ENCODE peak calls at places on chromosomes 4 and X, in six cellular contexts. P is HL-60; X is activated CD4-positive, alpha-beta T cell treated with anti-CD3 and anti-CD28 coated beads, Interleukin-2, amount 10 ng/mL, durations not matched to agents 7 days and 5 days; D is lower leg skin; O is cardiac fibroblast; I is epithelial cell of prostate. W is an unnamed sample.
A peak's percentile ranks its signal among the peaks of the same experiment; 100 is the strongest.

GRCh38 chr4:56976878-56977320 is 507 bp downstream of the NOA1 start:
- DNase-seq in P (no peak), X (peak; percentile 49), D (no peak), O (no peak), I (peak; percentile 31), W (no peak)

GRCh38 chr4:184453402-184454160 is 20.8 kb downstream of the IRF2 start:
- DNase-seq in P (no peak), X (peak; percentile 57), D (no peak), O (peak; percentile 88), I (peak; percentile 44), W (peak; percentile 85)

GRCh38 chr4:155705664-155706063 is 39.0 kb downstream of the GUCY1A1 start:
- DNase-seq in P (no peak), X (no peak), D (no peak), O (peak; percentile 60), I (no peak), W (peak; percentile 51)

GRCh38 chrX:21590012-21590776 is 67.9 kb downstream of the KLHL34 start:
- DNase-seq in P (no peak), X (peak; percentile 6), D (no peak), O (no peak), I (no peak), W (no peak)

GRCh38 chr4:127203561-127204260 is 429.0 kb upstream of the INTU start:
- DNase-seq in P (no peak), X (no peak), D (no peak), O (no peak), I (no peak), W (peak; percentile 72)

GRCh38 chrX:920234-920799 is 289.7 kb downstream of the SHOX start:
- DNase-seq in P (no peak), X (no peak), D (no peak), O (no peak), I (no peak), W (peak; percentile 23)

GRCh38 chr4:129468624-129469023 is 372.7 kb downstream of the C4orf33 start:
- DNase-seq in P (no peak), X (no peak), D (no peak), O (no peak), I (no peak), W (no peak)

GRCh38 chrX:25275159-25275558 is 259.4 kb upstream of the ARX start:
- DNase-seq in P (no peak), X (no peak), D (no peak), O (no peak), I (no peak), W (no peak)

GRCh38 chr4:159598602-159599001 is 495.7 kb downstream of the RAPGEF2 start:
- DNase-seq in P (no peak), X (no peak), D (no peak), O (no peak), I (no peak), W (no peak)

GRCh38 chr4:181897935-181898334 is 345.3 kb upstream of the TENM3 start:
- DNase-seq in P (no peak), X (no peak), D (no peak), O (peak; percentile 47), I (peak; percentile 24), W (peak; percentile 58)

GRCh38 chrX:24860140-24860539 is 155.6 kb downstream of the ARX start:
- DNase-seq in P (no peak), X (no peak), D (no peak), O (peak; percentile 48), I (no peak), W (peak; percentile 27)

GRCh38 chr4:169957785-169958184 is 68.4 kb downstream of the MFAP3L start:
- DNase-seq in P (no peak), X (no peak), D (no peak), O (no peak), I (no peak), W (no peak)

W was measured in fibroblast of mammary gland.